ENCODE peak calls at places on chromosomes 11 and 22, in ten cellular contexts. One of them, this sample, is unnamed.

GRCh38 chr11:88329563-88330250 is 7.8 kb downstream of the CTSC start:
- DNase-seq in GM12892: no peak
- DNase-seq in testis: no peak
- DNase-seq in A549: no peak
- DNase-seq in body of pancreas: no peak
- DNase-seq in heart left ventricle: no peak
- DNase-seq in stomach: no peak
- DNase-seq in lower leg skin: no peak
- DNase-seq in IMR-90: no peak
- DNase-seq in ovary: no peak
- DNase-seq in this sample: no peak

GRCh38 chr11:4049006-4049405 is 45.6 kb upstream of the RRM1 start:
- DNase-seq in testis: no peak
- DNase-seq in GM12892: no peak
- DNase-seq in A549: no peak
- DNase-seq in IMR-90: peak
- DNase-seq in lower leg skin: no peak
- DNase-seq in ovary: no peak
- DNase-seq in heart left ventricle: no peak
- DNase-seq in stomach: no peak
- DNase-seq in body of pancreas: no peak
- DNase-seq in this sample: no peak

GRCh38 chr11:33291004-33291777 is 34.0 kb downstream of the HIPK3 start:
- DNase-seq in heart left ventricle: peak
- DNase-seq in A549: no peak
- DNase-seq in body of pancreas: no peak
- DNase-seq in stomach: no peak
- DNase-seq in GM12892: peak
- DNase-seq in ovary: no peak
- DNase-seq in lower leg skin: no peak
- DNase-seq in testis: no peak
- DNase-seq in IMR-90: peak
- DNase-seq in this sample: no peak

GRCh38 chr11:46271875-46272815 is 5.3 kb upstream of the CREB3L1 start:
- DNase-seq in IMR-90: no peak
- DNase-seq in heart left ventricle: no peak
- DNase-seq in body of pancreas: no peak
- DNase-seq in A549: no peak
- DNase-seq in stomach: no peak
- DNase-seq in GM12892: no peak
- DNase-seq in ovary: no peak
- DNase-seq in lower leg skin: no peak
- DNase-seq in testis: no peak
- DNase-seq in this sample: no peak

GRCh38 chr11:134497586-134497985 is 85.5 kb upstream of the B3GAT1 start:
- DNase-seq in body of pancreas: no peak
- DNase-seq in IMR-90: no peak
- DNase-seq in testis: no peak
- DNase-seq in GM12892: no peak
- DNase-seq in heart left ventricle: no peak
- DNase-seq in stomach: peak
- DNase-seq in lower leg skin: peak
- DNase-seq in A549: no peak
- DNase-seq in ovary: no peak
- DNase-seq in this sample: peak

GRCh38 chr11:47413908-47414684 is 5.7 kb downstream of the SLC39A13 start:
- DNase-seq in stomach: no peak
- DNase-seq in lower leg skin: no peak
- DNase-seq in testis: peak
- DNase-seq in ovary: no peak
- DNase-seq in A549: no peak
- DNase-seq in GM12892: no peak
- DNase-seq in IMR-90: peak
- DNase-seq in body of pancreas: no peak
- DNase-seq in heart left ventricle: peak
- DNase-seq in this sample: no peak

GRCh38 chr11:40722179-40722795 is 737.2 kb downstream of the LRRC4C start:
- DNase-seq in ovary: no peak
- DNase-seq in stomach: no peak
- DNase-seq in heart left ventricle: no peak
- DNase-seq in lower leg skin: no peak
- DNase-seq in A549: peak
- DNase-seq in IMR-90: peak
- DNase-seq in testis: peak
- DNase-seq in body of pancreas: peak
- DNase-seq in GM12892: no peak
- DNase-seq in this sample: no peak

GRCh38 chr11:128835741-128836410 is 31.2 kb downstream of the KCNJ1 start:
- DNase-seq in A549: no peak
- DNase-seq in lower leg skin: no peak
- DNase-seq in ovary: peak
- DNase-seq in heart left ventricle: peak
- DNase-seq in GM12892: no peak
- DNase-seq in testis: no peak
- DNase-seq in IMR-90: no peak
- DNase-seq in stomach: no peak
- DNase-seq in body of pancreas: peak
- DNase-seq in this sample: no peak

GRCh38 chr11:69912161-69912910 is 93.1 kb upstream of the FGF3 start:
- DNase-seq in body of pancreas: no peak
- DNase-seq in stomach: no peak
- DNase-seq in IMR-90: no peak
- DNase-seq in testis: no peak
- DNase-seq in GM12892: no peak
- DNase-seq in lower leg skin: peak
- DNase-seq in ovary: peak
- DNase-seq in heart left ventricle: peak
- DNase-seq in A549: no peak
- DNase-seq in this sample: peak

GRCh38 chr11:134398079-134398444 is 14.0 kb downstream of the B3GAT1 start:
- DNase-seq in ovary: no peak
- DNase-seq in stomach: peak
- DNase-seq in A549: no peak
- DNase-seq in GM12892: no peak
- DNase-seq in heart left ventricle: no peak
- DNase-seq in lower leg skin: no peak
- DNase-seq in body of pancreas: peak
- DNase-seq in testis: no peak
- DNase-seq in IMR-90: no peak
- DNase-seq in this sample: no peak

GRCh38 chr11:838441-839279 is 3.7 kb downstream of the POLR2L start:
- DNase-seq in ovary: no peak
- DNase-seq in body of pancreas: peak
- DNase-seq in lower leg skin: no peak
- DNase-seq in stomach: no peak
- DNase-seq in heart left ventricle: no peak
- DNase-seq in testis: no peak
- DNase-seq in GM12892: no peak
- DNase-seq in IMR-90: no peak
- DNase-seq in A549: peak
- DNase-seq in this sample: peak

GRCh38 chr11:95243658-95244057 is 12.7 kb upstream of the SESN3 start:
- DNase-seq in testis: no peak
- DNase-seq in lower leg skin: no peak
- DNase-seq in heart left ventricle: no peak
- DNase-seq in A549: no peak
- DNase-seq in GM12892: no peak
- DNase-seq in ovary: no peak
- DNase-seq in stomach: no peak
- DNase-seq in IMR-90: no peak
- DNase-seq in body of pancreas: no peak
- DNase-seq in this sample: no peak

GRCh38 chr11:10305262-10305963 is 540 bp downstream of the ADM start:
- DNase-seq in A549: no peak
- DNase-seq in lower leg skin: no peak
- DNase-seq in heart left ventricle: peak
- DNase-seq in GM12892: no peak
- DNase-seq in body of pancreas: peak
- DNase-seq in stomach: peak
- DNase-seq in ovary: peak
- DNase-seq in IMR-90: peak
- DNase-seq in testis: no peak
- DNase-seq in this sample: peak

GRCh38 chr11:120859552-120860295 is 164.2 kb upstream of the TBCEL start:
- DNase-seq in stomach: no peak
- DNase-seq in GM12892: no peak
- DNase-seq in ovary: no peak
- DNase-seq in body of pancreas: no peak
- DNase-seq in lower leg skin: no peak
- DNase-seq in IMR-90: no peak
- DNase-seq in A549: no peak
- DNase-seq in testis: no peak
- DNase-seq in heart left ventricle: no peak
- DNase-seq in this sample: no peak

GRCh38 chr11:119365071-119365591 is 16.4 kb downstream of the USP2 start:
- DNase-seq in IMR-90: peak
- DNase-seq in lower leg skin: no peak
- DNase-seq in ovary: no peak
- DNase-seq in testis: no peak
- DNase-seq in stomach: no peak
- DNase-seq in A549: no peak
- DNase-seq in body of pancreas: no peak
- DNase-seq in heart left ventricle: no peak
- DNase-seq in GM12892: no peak
- DNase-seq in this sample: no peak
- TF ChIP-seq POLR2A in IMR-90: no peak
- TF ChIP-seq POLR2A in lower leg skin: no peak
- TF ChIP-seq POLR2A in ovary: no peak
- TF ChIP-seq POLR2A in testis: no peak
- TF ChIP-seq POLR2A in stomach: no peak
- TF ChIP-seq POLR2A in A549: no peak
- TF ChIP-seq POLR2A in body of pancreas: no peak
- TF ChIP-seq POLR2A in heart left ventricle: no peak
- TF ChIP-seq POLR2A in GM12892: no peak
- TF ChIP-seq POLR2A in this sample: no peak

DNA sequence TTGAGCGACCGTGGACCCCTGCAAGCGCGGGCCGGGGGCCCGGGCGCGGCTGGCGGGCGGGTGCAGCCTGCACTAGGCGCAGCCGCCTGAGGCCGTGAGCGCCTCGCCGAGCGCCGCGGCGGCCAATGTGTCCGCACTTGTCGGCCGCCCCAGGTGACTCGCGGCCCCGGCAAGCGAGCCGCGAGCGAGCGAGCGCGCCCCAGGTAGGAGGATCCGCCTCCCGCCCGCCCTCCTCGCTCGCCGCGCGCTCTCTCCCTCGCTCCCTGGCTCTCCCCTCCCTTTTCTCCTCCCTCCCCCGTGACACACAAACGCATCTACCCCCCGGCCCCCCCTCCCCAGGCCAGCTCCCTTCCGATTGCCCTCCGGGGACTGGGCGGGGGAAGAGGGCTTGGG is at the start of gene WNT7B:
- DNase-seq in lower leg skin: no peak
- DNase-seq in IMR-90: no peak
- DNase-seq in A549: peak
- DNase-seq in body of pancreas: peak
- DNase-seq in stomach: no peak
- DNase-seq in GM12892: no peak
- DNase-seq in heart left ventricle: no peak
- DNase-seq in testis: no peak
- DNase-seq in ovary: no peak
- DNase-seq in this sample: no peak
- TF ChIP-seq POLR2A in lower leg skin: no peak
- TF ChIP-seq POLR2A in IMR-90: no peak
- TF ChIP-seq POLR2A in A549: peak
- TF ChIP-seq POLR2A in body of pancreas: no peak
- TF ChIP-seq POLR2A in stomach: no peak
- TF ChIP-seq POLR2A in GM12892: no peak
- TF ChIP-seq POLR2A in heart left ventricle: no peak
- TF ChIP-seq POLR2A in testis: no peak
- TF ChIP-seq POLR2A in ovary: no peak
- TF ChIP-seq POLR2A in this sample: no peak

GRCh38 chr22:23857606-23858483 is at the start of gene SLC2A11:
- DNase-seq in ovary: peak
- DNase-seq in testis: peak
- DNase-seq in GM12892: peak
- DNase-seq in body of pancreas: peak
- DNase-seq in lower leg skin: peak
- DNase-seq in stomach: peak
- DNase-seq in A549: peak
- DNase-seq in heart left ventricle: peak
- DNase-seq in IMR-90: peak
- DNase-seq in this sample: peak
- TF ChIP-seq POLR2A in ovary: peak
- TF ChIP-seq POLR2A in testis: no peak
- TF ChIP-seq POLR2A in GM12892: peak
- TF ChIP-seq POLR2A in body of pancreas: peak
- TF ChIP-seq POLR2A in lower leg skin: no peak
- TF ChIP-seq POLR2A in stomach: no peak
- TF ChIP-seq POLR2A in A549: peak
- TF ChIP-seq POLR2A in heart left ventricle: peak
- TF ChIP-seq POLR2A in IMR-90: no peak
- TF ChIP-seq POLR2A in this sample: peak

GRCh38 chr11:63917685-63918523 is 940 bp upstream of the RCOR2 start:
- DNase-seq in GM12892: no peak
- DNase-seq in heart left ventricle: peak
- DNase-seq in testis: peak
- DNase-seq in body of pancreas: peak
- DNase-seq in stomach: peak
- DNase-seq in lower leg skin: no peak
- DNase-seq in A549: peak
- DNase-seq in ovary: peak
- DNase-seq in IMR-90: no peak
- DNase-seq in this sample: peak

GRCh38 chr11:63919267-63920125 is 2.5 kb upstream of the RCOR2 start:
- DNase-seq in body of pancreas: peak
- DNase-seq in A549: no peak
- DNase-seq in testis: no peak
- DNase-seq in IMR-90: no peak
- DNase-seq in GM12892: no peak
- DNase-seq in lower leg skin: no peak
- DNase-seq in ovary: no peak
- DNase-seq in heart left ventricle: peak
- DNase-seq in stomach: peak
- DNase-seq in this sample: peak

GRCh38 chr11:63920870-63921417 is 4.0 kb upstream of the RCOR2 start:
- DNase-seq in A549: no peak
- DNase-seq in ovary: no peak
- DNase-seq in lower leg skin: no peak
- DNase-seq in stomach: no peak
- DNase-seq in testis: no peak
- DNase-seq in heart left ventricle: no peak
- DNase-seq in GM12892: no peak
- DNase-seq in IMR-90: no peak
- DNase-seq in body of pancreas: peak
- DNase-seq in this sample: peak

GRCh38 chr11:63918576-63919171 is 1.7 kb upstream of the RCOR2 start:
- DNase-seq in A549: no peak
- DNase-seq in IMR-90: no peak
- DNase-seq in GM12892: no peak
- DNase-seq in testis: no peak
- DNase-seq in lower leg skin: no peak
- DNase-seq in ovary: no peak
- DNase-seq in stomach: no peak
- DNase-seq in heart left ventricle: no peak
- DNase-seq in body of pancreas: no peak
- DNase-seq in this sample: no peak

GRCh38 chr11:63920126-63920869 is 3.3 kb upstream of the RCOR2 start:
- DNase-seq in testis: peak
- DNase-seq in body of pancreas: peak
- DNase-seq in lower leg skin: no peak
- DNase-seq in heart left ventricle: peak
- DNase-seq in stomach: peak
- DNase-seq in GM12892: no peak
- DNase-seq in ovary: peak
- DNase-seq in IMR-90: no peak
- DNase-seq in A549: no peak
- DNase-seq in this sample: peak
- TF ChIP-seq POLR2A in testis: no peak
- TF ChIP-seq POLR2A in body of pancreas: no peak
- TF ChIP-seq POLR2A in lower leg skin: no peak
- TF ChIP-seq POLR2A in heart left ventricle: peak
- TF ChIP-seq POLR2A in stomach: no peak
- TF ChIP-seq POLR2A in GM12892: no peak
- TF ChIP-seq POLR2A in ovary: no peak
- TF ChIP-seq POLR2A in IMR-90: no peak
- TF ChIP-seq POLR2A in A549: no peak
- TF ChIP-seq POLR2A in this sample: peak

This sample was measured in transverse colon.